ENCODE peak calls at places on chromosomes 2 and 18, in six cellular contexts. One of them, this sample, is unnamed.

GRCh38 chr2:227370791-227371312 is 8.3 kb downstream of the TM4SF20 start:
- DNase-seq in HCT116: no peak
- DNase-seq in GM12878: no peak
- DNase-seq in SK-N-SH: no peak
- DNase-seq in K562: no peak
- DNase-seq in HepG2: peak; percentile 33
- DNase-seq in this sample: no peak

GRCh38 chr2:8488001-8488738 is 193.7 kb upstream of the ID2 start:
- DNase-seq in HCT116: no peak
- DNase-seq in GM12878: peak; percentile 95
- DNase-seq in SK-N-SH: no peak
- DNase-seq in K562: no peak
- DNase-seq in HepG2: no peak
- DNase-seq in this sample: no peak

GRCh38 chr2:45922577-45922988 is 271.1 kb downstream of the PRKCE start:
- DNase-seq in HCT116: no peak
- DNase-seq in GM12878: no peak
- DNase-seq in SK-N-SH: peak; percentile 89
- DNase-seq in K562: no peak
- DNase-seq in HepG2: no peak
- DNase-seq in this sample: no peak

GRCh38 chr2:694174-694573 is 17.0 kb upstream of the TMEM18 start:
- DNase-seq in HCT116: no peak
- DNase-seq in GM12878: no peak
- DNase-seq in SK-N-SH: no peak
- DNase-seq in K562: no peak
- DNase-seq in HepG2: no peak
- DNase-seq in this sample: no peak

GRCh38 chr2:222000326-222000725 is 298.5 kb downstream of the PAX3 start:
- DNase-seq in HCT116: peak; percentile 39
- DNase-seq in GM12878: no peak
- DNase-seq in SK-N-SH: no peak
- DNase-seq in K562: no peak
- DNase-seq in HepG2: no peak
- DNase-seq in this sample: no peak

GRCh38 chr2:105271393-105272045 is 30.0 kb downstream of the GPR45 start:
- DNase-seq in HCT116: no peak
- DNase-seq in GM12878: no peak
- DNase-seq in SK-N-SH: no peak
- DNase-seq in K562: no peak
- DNase-seq in HepG2: no peak
- DNase-seq in this sample: no peak

GRCh38 chr18:37393945-37394609 is 171.5 kb downstream of the CELF4 start:
- DNase-seq in HCT116: no peak
- DNase-seq in GM12878: no peak
- DNase-seq in SK-N-SH: peak; percentile 97
- DNase-seq in K562: peak; percentile 89
- DNase-seq in HepG2: no peak
- DNase-seq in this sample: peak; percentile 21

GRCh38 chr18:50162486-50163304 is 32.3 kb downstream of the MYO5B start:
- DNase-seq in HCT116: no peak
- DNase-seq in GM12878: no peak
- DNase-seq in SK-N-SH: no peak
- DNase-seq in K562: no peak
- DNase-seq in HepG2: no peak
- DNase-seq in this sample: peak; percentile 20

GRCh38 chr2:241268716-241269445 is 46.6 kb downstream of the HDLBP start:
- DNase-seq in HCT116: no peak
- DNase-seq in GM12878: no peak
- DNase-seq in SK-N-SH: no peak
- DNase-seq in K562: no peak
- DNase-seq in HepG2: no peak
- DNase-seq in this sample: no peak

GRCh38 chr2:239127513-239127912 is 273.3 kb downstream of the HDAC4 start:
- DNase-seq in HCT116: no peak
- DNase-seq in GM12878: no peak
- DNase-seq in SK-N-SH: no peak
- DNase-seq in K562: no peak
- DNase-seq in HepG2: peak; percentile 30
- DNase-seq in this sample: no peak

GRCh38 chr2:26725516-26725810 is 32.9 kb downstream of the KCNK3 start:
- DNase-seq in HCT116: no peak
- DNase-seq in GM12878: no peak
- DNase-seq in SK-N-SH: no peak
- DNase-seq in K562: no peak
- DNase-seq in HepG2: no peak
- DNase-seq in this sample: no peak

GRCh38 chr2:10889741-10890215 is 22.0 kb upstream of the KCNF1 start:
- DNase-seq in HCT116: no peak
- DNase-seq in GM12878: no peak
- DNase-seq in SK-N-SH: peak; percentile 70
- DNase-seq in K562: no peak
- DNase-seq in HepG2: no peak
- DNase-seq in this sample: no peak

GRCh38 chr2:23745726-23746105 is 181.2 kb downstream of the ATAD2B start:
- DNase-seq in HCT116: no peak
- DNase-seq in GM12878: no peak
- DNase-seq in SK-N-SH: peak; percentile 65
- DNase-seq in K562: no peak
- DNase-seq in HepG2: no peak
- DNase-seq in this sample: no peak

GRCh38 chr2:160868891-160869290 is 291.3 kb upstream of the TANK start:
- DNase-seq in HCT116: no peak
- DNase-seq in GM12878: no peak
- DNase-seq in SK-N-SH: no peak
- DNase-seq in K562: no peak
- DNase-seq in HepG2: no peak
- DNase-seq in this sample: no peak

GRCh38 chr2:112634153-112634873 is 11.4 kb upstream of the SLC20A1 start:
- DNase-seq in HCT116: no peak
- DNase-seq in GM12878: no peak
- DNase-seq in SK-N-SH: no peak
- DNase-seq in K562: no peak
- DNase-seq in HepG2: no peak
- DNase-seq in this sample: no peak

GRCh38 chr18:36809590-36810381 is 19.0 kb downstream of the TPGS2 start:
- DNase-seq in HCT116: peak; percentile 39
- DNase-seq in GM12878: peak; percentile 27
- DNase-seq in SK-N-SH: peak; percentile 76
- DNase-seq in K562: peak; percentile 81
- DNase-seq in HepG2: peak; percentile 56
- DNase-seq in this sample: peak; percentile 73

GRCh38 chr2:241598487-241598886 is 38.5 kb downstream of the THAP4 start:
- DNase-seq in HCT116: peak; percentile 27
- DNase-seq in GM12878: no peak
- DNase-seq in SK-N-SH: peak; percentile 48
- DNase-seq in K562: no peak
- DNase-seq in HepG2: peak; percentile 45
- DNase-seq in this sample: peak; percentile 34

GRCh38 chr2:146814971-146815370 is 1029.9 kb upstream of the ACVR2A start:
- DNase-seq in HCT116: no peak
- DNase-seq in GM12878: no peak
- DNase-seq in SK-N-SH: no peak
- DNase-seq in K562: no peak
- DNase-seq in HepG2: no peak
- DNase-seq in this sample: no peak

GRCh38 chr2:212364106-212364505 is 174.5 kb downstream of the ERBB4 start:
- DNase-seq in HCT116: no peak
- DNase-seq in GM12878: no peak
- DNase-seq in SK-N-SH: no peak
- DNase-seq in K562: no peak
- DNase-seq in HepG2: no peak
- DNase-seq in this sample: no peak

GRCh38 chr2:233413529-233414272 is 59.4 kb downstream of the DGKD start:
- DNase-seq in HCT116: peak; percentile 83
- DNase-seq in GM12878: no peak
- DNase-seq in SK-N-SH: peak; percentile 76
- DNase-seq in K562: no peak
- DNase-seq in HepG2: peak; percentile 29
- DNase-seq in this sample: no peak

GRCh38 chr2:146734042-146734715 is 1110.7 kb upstream of the ACVR2A start:
- DNase-seq in HCT116: peak; percentile 60
- DNase-seq in GM12878: peak; percentile 5
- DNase-seq in SK-N-SH: peak; percentile 35
- DNase-seq in K562: peak; percentile 7
- DNase-seq in HepG2: peak; percentile 62
- DNase-seq in this sample: no peak

GRCh38 chr2:237157551-237158102 is 71.9 kb downstream of the COPS8 start:
- DNase-seq in HCT116: no peak
- DNase-seq in GM12878: no peak
- DNase-seq in SK-N-SH: no peak
- DNase-seq in K562: no peak
- DNase-seq in HepG2: no peak
- DNase-seq in this sample: no peak

GRCh38 chr18:24761765-24762164 is 301.3 kb downstream of the HRH4 start:
- DNase-seq in HCT116: no peak
- DNase-seq in GM12878: no peak
- DNase-seq in SK-N-SH: no peak
- DNase-seq in K562: no peak
- DNase-seq in HepG2: no peak
- DNase-seq in this sample: no peak

GRCh38 chr2:8392098-8392844 is 289.6 kb upstream of the ID2 start:
- DNase-seq in HCT116: no peak
- DNase-seq in GM12878: no peak
- DNase-seq in SK-N-SH: no peak
- DNase-seq in K562: no peak
- DNase-seq in HepG2: no peak
- DNase-seq in this sample: no peak

GRCh38 chr2:107303964-107304363 is 418.0 kb upstream of the ST6GAL2 start:
- DNase-seq in HCT116: no peak
- DNase-seq in GM12878: no peak
- DNase-seq in SK-N-SH: no peak
- DNase-seq in K562: no peak
- DNase-seq in HepG2: no peak
- DNase-seq in this sample: no peak

GRCh38 chr18:64972545-64972944 is 778.3 kb upstream of the CDH7 start:
- DNase-seq in HCT116: no peak
- DNase-seq in GM12878: no peak
- DNase-seq in SK-N-SH: peak; percentile 14
- DNase-seq in K562: no peak
- DNase-seq in HepG2: no peak
- DNase-seq in this sample: no peak

DNA sequence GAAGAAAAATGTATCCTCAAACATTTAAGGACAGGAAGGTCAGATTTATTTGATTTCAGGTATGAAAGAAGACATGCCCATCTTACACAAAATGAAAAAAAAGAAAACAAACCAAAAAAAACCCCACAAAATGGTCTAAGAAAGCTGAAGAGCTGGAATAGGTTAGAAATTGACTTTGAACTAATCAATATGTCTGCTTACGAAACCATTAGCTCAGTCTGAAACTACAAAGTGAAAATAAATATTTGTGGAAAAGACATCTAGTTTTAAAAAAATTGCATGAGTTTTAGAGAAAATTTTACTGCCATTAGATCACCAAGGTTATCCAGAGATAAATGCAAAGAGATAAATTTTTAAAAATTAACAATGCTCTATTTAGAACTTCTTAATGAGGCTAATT is 125.3 kb downstream of the TMEFF2 start:
- DNase-seq in HCT116: no peak
- DNase-seq in GM12878: no peak
- DNase-seq in SK-N-SH: no peak
- DNase-seq in K562: no peak
- DNase-seq in HepG2: peak; percentile 50
- DNase-seq in this sample: no peak
- TF ChIP-seq JUND in HCT116: no peak
- TF ChIP-seq JUND in GM12878: no peak
- TF ChIP-seq JUND in SK-N-SH: no peak
- TF ChIP-seq JUND in K562: no peak
- TF ChIP-seq JUND in HepG2: no peak
- TF ChIP-seq JUND in this sample: no peak

DNA sequence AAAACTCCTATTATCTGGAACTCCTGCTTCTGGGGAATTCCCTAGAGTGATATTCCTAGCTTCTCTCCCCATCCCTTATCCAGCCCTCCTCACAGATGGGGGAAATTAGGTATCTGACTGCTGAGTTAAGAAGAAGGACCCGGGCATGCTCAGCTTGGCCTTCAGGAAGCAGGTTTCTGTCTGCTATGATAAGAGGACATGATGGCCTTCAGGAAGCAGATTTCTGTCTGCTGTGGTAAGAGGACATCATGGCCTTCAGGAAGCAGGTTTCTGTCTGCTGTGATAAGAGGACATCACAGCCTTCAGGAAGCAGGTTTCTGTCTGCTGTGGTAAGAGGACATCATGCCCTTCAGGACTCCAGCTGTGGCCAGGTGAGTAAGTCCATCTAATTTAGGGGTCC is 65.2 kb downstream of the PLEKHM3 start:
- DNase-seq in HCT116: no peak
- DNase-seq in GM12878: no peak
- DNase-seq in SK-N-SH: no peak
- DNase-seq in K562: peak; percentile 8
- DNase-seq in HepG2: no peak
- DNase-seq in this sample: no peak
- TF ChIP-seq JUND in HCT116: no peak
- TF ChIP-seq JUND in GM12878: no peak
- TF ChIP-seq JUND in SK-N-SH: no peak
- TF ChIP-seq JUND in K562: peak; percentile 29
- TF ChIP-seq JUND in HepG2: no peak
- TF ChIP-seq JUND in this sample: no peak

GRCh38 chr2:100939445-100939844 is 62.6 kb upstream of the RPL31 start:
- DNase-seq in HCT116: no peak
- DNase-seq in GM12878: no peak
- DNase-seq in SK-N-SH: no peak
- DNase-seq in K562: no peak
- DNase-seq in HepG2: no peak
- DNase-seq in this sample: peak; percentile 18
- TF ChIP-seq JUND in HCT116: no peak
- TF ChIP-seq JUND in GM12878: no peak
- TF ChIP-seq JUND in SK-N-SH: no peak
- TF ChIP-seq JUND in K562: no peak
- TF ChIP-seq JUND in HepG2: no peak
- TF ChIP-seq JUND in this sample: no peak

GRCh38 chr18:8883409-8883668 is 178.0 kb downstream of the MTCL1 start:
- DNase-seq in HCT116: peak; percentile 42
- DNase-seq in GM12878: no peak
- DNase-seq in SK-N-SH: no peak
- DNase-seq in K562: no peak
- DNase-seq in HepG2: no peak
- DNase-seq in this sample: no peak

GRCh38 chr18:8881103-8881502 is 175.7 kb downstream of the MTCL1 start:
- DNase-seq in HCT116: no peak
- DNase-seq in GM12878: no peak
- DNase-seq in SK-N-SH: no peak
- DNase-seq in K562: no peak
- DNase-seq in HepG2: no peak
- DNase-seq in this sample: no peak

GRCh38 chr18:8876887-8877286 is 171.5 kb downstream of the MTCL1 start:
- DNase-seq in HCT116: no peak
- DNase-seq in GM12878: no peak
- DNase-seq in SK-N-SH: no peak
- DNase-seq in K562: no peak
- DNase-seq in HepG2: no peak
- DNase-seq in this sample: no peak

GRCh38 chr18:8882632-8883408 is 177.5 kb downstream of the MTCL1 start:
- DNase-seq in HCT116: peak; percentile 95
- DNase-seq in GM12878: no peak
- DNase-seq in SK-N-SH: no peak
- DNase-seq in K562: peak; percentile 61
- DNase-seq in HepG2: peak; percentile 21
- DNase-seq in this sample: no peak
- TF ChIP-seq JUND in HCT116: peak; percentile 83
- TF ChIP-seq JUND in GM12878: no peak
- TF ChIP-seq JUND in SK-N-SH: no peak
- TF ChIP-seq JUND in K562: peak; percentile 92
- TF ChIP-seq JUND in HepG2: no peak
- TF ChIP-seq JUND in this sample: no peak

GRCh38 chr2:219165058-219165930 is 4.5 kb downstream of the SLC23A3 start:
- DNase-seq in HCT116: no peak
- DNase-seq in GM12878: no peak
- DNase-seq in SK-N-SH: no peak
- DNase-seq in K562: no peak
- DNase-seq in HepG2: no peak
- DNase-seq in this sample: no peak
- TF ChIP-seq JUND in HCT116: no peak
- TF ChIP-seq JUND in GM12878: no peak
- TF ChIP-seq JUND in SK-N-SH: no peak
- TF ChIP-seq JUND in K562: no peak
- TF ChIP-seq JUND in HepG2: no peak
- TF ChIP-seq JUND in this sample: no peak

This sample was measured in T47D.